ENCODE peak calls at places on chromosomes 16 and 17, in eight cellular contexts. One of them, this sample, is unnamed.

GRCh38 chr17:82388223-82388921 is 16.8 kb downstream of the UTS2R start:
- DNase-seq in stimulated activated CD4-positive, alpha-beta T cell treated with anti-CD3 and anti-CD28 coated beads, Interleukin-1b, Interleukin-23, amount 100 ng/mL, for 48 hours: no peak
- DNase-seq in NCI-H2081: no peak
- DNase-seq in NCI-H1092 treated with DMSO at 0.1 percent for 48 hours: no peak
- DNase-seq in naive thymus-derived CD8-positive, alpha-beta T cell: no peak
- DNase-seq in endothelial cell: no peak
- DNase-seq in nucleus accumbens: no peak
- DNase-seq in ELR: peak
- DNase-seq in this sample: no peak

GRCh38 chr17:6753006-6753445 is 2.8 kb upstream of the XAF1 start:
- DNase-seq in nucleus accumbens: peak
- DNase-seq in naive thymus-derived CD8-positive, alpha-beta T cell: no peak
- DNase-seq in NCI-H2081: no peak
- DNase-seq in NCI-H1092 treated with DMSO at 0.1 percent for 48 hours: no peak
- DNase-seq in ELR: peak
- DNase-seq in stimulated activated CD4-positive, alpha-beta T cell treated with anti-CD3 and anti-CD28 coated beads, Interleukin-1b, Interleukin-23, amount 100 ng/mL, for 48 hours: peak
- DNase-seq in endothelial cell: peak
- DNase-seq in this sample: no peak

GRCh38 chr17:78279360-78279990 is 48.0 kb downstream of the TMEM235 start:
- DNase-seq in NCI-H2081: no peak
- DNase-seq in nucleus accumbens: no peak
- DNase-seq in stimulated activated CD4-positive, alpha-beta T cell treated with anti-CD3 and anti-CD28 coated beads, Interleukin-1b, Interleukin-23, amount 100 ng/mL, for 48 hours: no peak
- DNase-seq in ELR: no peak
- DNase-seq in naive thymus-derived CD8-positive, alpha-beta T cell: no peak
- DNase-seq in endothelial cell: no peak
- DNase-seq in NCI-H1092 treated with DMSO at 0.1 percent for 48 hours: no peak
- DNase-seq in this sample: no peak

GRCh38 chr17:49358638-49359247 is 3.3 kb downstream of the ZNF652 start:
- DNase-seq in nucleus accumbens: no peak
- DNase-seq in stimulated activated CD4-positive, alpha-beta T cell treated with anti-CD3 and anti-CD28 coated beads, Interleukin-1b, Interleukin-23, amount 100 ng/mL, for 48 hours: no peak
- DNase-seq in NCI-H2081: no peak
- DNase-seq in NCI-H1092 treated with DMSO at 0.1 percent for 48 hours: no peak
- DNase-seq in endothelial cell: no peak
- DNase-seq in naive thymus-derived CD8-positive, alpha-beta T cell: peak
- DNase-seq in ELR: no peak
- DNase-seq in this sample: no peak

GRCh38 chr16:64092284-64092683 is 1029.6 kb downstream of the CDH11 start:
- DNase-seq in NCI-H1092 treated with DMSO at 0.1 percent for 48 hours: no peak
- DNase-seq in nucleus accumbens: no peak
- DNase-seq in stimulated activated CD4-positive, alpha-beta T cell treated with anti-CD3 and anti-CD28 coated beads, Interleukin-1b, Interleukin-23, amount 100 ng/mL, for 48 hours: no peak
- DNase-seq in naive thymus-derived CD8-positive, alpha-beta T cell: no peak
- DNase-seq in ELR: peak
- DNase-seq in endothelial cell: no peak
- DNase-seq in NCI-H2081: no peak
- DNase-seq in this sample: no peak

GRCh38 chr17:37608369-37609169 is 649 bp downstream of the SYNRG start:
- DNase-seq in NCI-H2081: peak
- DNase-seq in endothelial cell: peak
- DNase-seq in ELR: peak
- DNase-seq in nucleus accumbens: no peak
- DNase-seq in stimulated activated CD4-positive, alpha-beta T cell treated with anti-CD3 and anti-CD28 coated beads, Interleukin-1b, Interleukin-23, amount 100 ng/mL, for 48 hours: no peak
- DNase-seq in NCI-H1092 treated with DMSO at 0.1 percent for 48 hours: peak
- DNase-seq in naive thymus-derived CD8-positive, alpha-beta T cell: peak
- DNase-seq in this sample: no peak

GRCh38 chr16:86566601-86566965 is at the start of gene FOXC2:
- DNase-seq in nucleus accumbens: no peak
- DNase-seq in ELR: peak
- DNase-seq in endothelial cell: peak
- DNase-seq in naive thymus-derived CD8-positive, alpha-beta T cell: no peak
- DNase-seq in stimulated activated CD4-positive, alpha-beta T cell treated with anti-CD3 and anti-CD28 coated beads, Interleukin-1b, Interleukin-23, amount 100 ng/mL, for 48 hours: peak
- DNase-seq in NCI-H2081: no peak
- DNase-seq in NCI-H1092 treated with DMSO at 0.1 percent for 48 hours: no peak
- DNase-seq in this sample: no peak

GRCh38 chr17:29581583-29582253 is 7.7 kb downstream of the GIT1 start:
- DNase-seq in ELR: no peak
- DNase-seq in endothelial cell: no peak
- DNase-seq in stimulated activated CD4-positive, alpha-beta T cell treated with anti-CD3 and anti-CD28 coated beads, Interleukin-1b, Interleukin-23, amount 100 ng/mL, for 48 hours: no peak
- DNase-seq in nucleus accumbens: peak
- DNase-seq in NCI-H2081: peak
- DNase-seq in NCI-H1092 treated with DMSO at 0.1 percent for 48 hours: no peak
- DNase-seq in naive thymus-derived CD8-positive, alpha-beta T cell: no peak
- DNase-seq in this sample: no peak

GRCh38 chr17:71455219-71455618 is 665.6 kb upstream of the SOX9 start:
- DNase-seq in naive thymus-derived CD8-positive, alpha-beta T cell: no peak
- DNase-seq in NCI-H2081: no peak
- DNase-seq in stimulated activated CD4-positive, alpha-beta T cell treated with anti-CD3 and anti-CD28 coated beads, Interleukin-1b, Interleukin-23, amount 100 ng/mL, for 48 hours: no peak
- DNase-seq in ELR: no peak
- DNase-seq in NCI-H1092 treated with DMSO at 0.1 percent for 48 hours: no peak
- DNase-seq in nucleus accumbens: no peak
- DNase-seq in endothelial cell: no peak
- DNase-seq in this sample: peak

GRCh38 chr16:89365044-89365467 is 125.3 kb downstream of the ANKRD11 start:
- DNase-seq in endothelial cell: no peak
- DNase-seq in nucleus accumbens: no peak
- DNase-seq in NCI-H1092 treated with DMSO at 0.1 percent for 48 hours: no peak
- DNase-seq in ELR: peak
- DNase-seq in naive thymus-derived CD8-positive, alpha-beta T cell: no peak
- DNase-seq in NCI-H2081: no peak
- DNase-seq in stimulated activated CD4-positive, alpha-beta T cell treated with anti-CD3 and anti-CD28 coated beads, Interleukin-1b, Interleukin-23, amount 100 ng/mL, for 48 hours: no peak
- DNase-seq in this sample: no peak

GRCh38 chr17:47654991-47655390 is 5.3 kb downstream of the KPNB1 start:
- DNase-seq in stimulated activated CD4-positive, alpha-beta T cell treated with anti-CD3 and anti-CD28 coated beads, Interleukin-1b, Interleukin-23, amount 100 ng/mL, for 48 hours: no peak
- DNase-seq in endothelial cell: no peak
- DNase-seq in NCI-H2081: no peak
- DNase-seq in NCI-H1092 treated with DMSO at 0.1 percent for 48 hours: no peak
- DNase-seq in nucleus accumbens: no peak
- DNase-seq in naive thymus-derived CD8-positive, alpha-beta T cell: no peak
- DNase-seq in ELR: no peak
- DNase-seq in this sample: no peak

GRCh38 chr17:57541049-57541448 is 204.1 kb downstream of the CCDC182 start:
- DNase-seq in naive thymus-derived CD8-positive, alpha-beta T cell: no peak
- DNase-seq in NCI-H1092 treated with DMSO at 0.1 percent for 48 hours: no peak
- DNase-seq in nucleus accumbens: no peak
- DNase-seq in endothelial cell: no peak
- DNase-seq in ELR: no peak
- DNase-seq in stimulated activated CD4-positive, alpha-beta T cell treated with anti-CD3 and anti-CD28 coated beads, Interleukin-1b, Interleukin-23, amount 100 ng/mL, for 48 hours: no peak
- DNase-seq in NCI-H2081: no peak
- DNase-seq in this sample: no peak

GRCh38 chr16:27322858-27323780 is 9.3 kb downstream of the IL4R start:
- DNase-seq in NCI-H2081: no peak
- DNase-seq in naive thymus-derived CD8-positive, alpha-beta T cell: no peak
- DNase-seq in endothelial cell: no peak
- DNase-seq in stimulated activated CD4-positive, alpha-beta T cell treated with anti-CD3 and anti-CD28 coated beads, Interleukin-1b, Interleukin-23, amount 100 ng/mL, for 48 hours: no peak
- DNase-seq in ELR: no peak
- DNase-seq in nucleus accumbens: no peak
- DNase-seq in NCI-H1092 treated with DMSO at 0.1 percent for 48 hours: no peak
- DNase-seq in this sample: no peak

GRCh38 chr16:24896439-24896838 is 50.7 kb downstream of the SLC5A11 start:
- DNase-seq in nucleus accumbens: no peak
- DNase-seq in naive thymus-derived CD8-positive, alpha-beta T cell: no peak
- DNase-seq in stimulated activated CD4-positive, alpha-beta T cell treated with anti-CD3 and anti-CD28 coated beads, Interleukin-1b, Interleukin-23, amount 100 ng/mL, for 48 hours: no peak
- DNase-seq in ELR: no peak
- DNase-seq in NCI-H1092 treated with DMSO at 0.1 percent for 48 hours: no peak
- DNase-seq in NCI-H2081: no peak
- DNase-seq in endothelial cell: no peak
- DNase-seq in this sample: no peak

GRCh38 chr17:55200904-55201608 is 63.7 kb upstream of the HLF start:
- DNase-seq in ELR: no peak
- DNase-seq in nucleus accumbens: no peak
- DNase-seq in NCI-H1092 treated with DMSO at 0.1 percent for 48 hours: no peak
- DNase-seq in endothelial cell: no peak
- DNase-seq in stimulated activated CD4-positive, alpha-beta T cell treated with anti-CD3 and anti-CD28 coated beads, Interleukin-1b, Interleukin-23, amount 100 ng/mL, for 48 hours: no peak
- DNase-seq in NCI-H2081: no peak
- DNase-seq in naive thymus-derived CD8-positive, alpha-beta T cell: no peak
- DNase-seq in this sample: no peak

GRCh38 chr17:7852262-7852670 is 2.6 kb upstream of the TMEM88 start:
- DNase-seq in ELR: no peak
- DNase-seq in NCI-H2081: no peak
- DNase-seq in NCI-H1092 treated with DMSO at 0.1 percent for 48 hours: no peak
- DNase-seq in nucleus accumbens: no peak
- DNase-seq in endothelial cell: no peak
- DNase-seq in stimulated activated CD4-positive, alpha-beta T cell treated with anti-CD3 and anti-CD28 coated beads, Interleukin-1b, Interleukin-23, amount 100 ng/mL, for 48 hours: no peak
- DNase-seq in naive thymus-derived CD8-positive, alpha-beta T cell: no peak
- DNase-seq in this sample: no peak

GRCh38 chr16:21217121-21217520 is 5.7 kb upstream of the ZP2 start:
- DNase-seq in NCI-H2081: no peak
- DNase-seq in endothelial cell: no peak
- DNase-seq in ELR: no peak
- DNase-seq in nucleus accumbens: no peak
- DNase-seq in NCI-H1092 treated with DMSO at 0.1 percent for 48 hours: no peak
- DNase-seq in stimulated activated CD4-positive, alpha-beta T cell treated with anti-CD3 and anti-CD28 coated beads, Interleukin-1b, Interleukin-23, amount 100 ng/mL, for 48 hours: no peak
- DNase-seq in naive thymus-derived CD8-positive, alpha-beta T cell: no peak
- DNase-seq in this sample: no peak

GRCh38 chr17:52158450-52159042 is at the start of gene CA10:
- DNase-seq in ELR: no peak
- DNase-seq in naive thymus-derived CD8-positive, alpha-beta T cell: no peak
- DNase-seq in endothelial cell: peak
- DNase-seq in NCI-H1092 treated with DMSO at 0.1 percent for 48 hours: peak
- DNase-seq in stimulated activated CD4-positive, alpha-beta T cell treated with anti-CD3 and anti-CD28 coated beads, Interleukin-1b, Interleukin-23, amount 100 ng/mL, for 48 hours: no peak
- DNase-seq in NCI-H2081: peak
- DNase-seq in nucleus accumbens: no peak
- DNase-seq in this sample: no peak

GRCh38 chr17:78664476-78665384 is 87.5 kb upstream of the DNAH17 start:
- DNase-seq in stimulated activated CD4-positive, alpha-beta T cell treated with anti-CD3 and anti-CD28 coated beads, Interleukin-1b, Interleukin-23, amount 100 ng/mL, for 48 hours: no peak
- DNase-seq in ELR: no peak
- DNase-seq in endothelial cell: no peak
- DNase-seq in nucleus accumbens: no peak
- DNase-seq in NCI-H2081: peak
- DNase-seq in NCI-H1092 treated with DMSO at 0.1 percent for 48 hours: no peak
- DNase-seq in naive thymus-derived CD8-positive, alpha-beta T cell: no peak
- DNase-seq in this sample: no peak

GRCh38 chr17:49969794-49970389 is 902 bp downstream of the DLX4 start:
- DNase-seq in ELR: no peak
- DNase-seq in NCI-H1092 treated with DMSO at 0.1 percent for 48 hours: no peak
- DNase-seq in endothelial cell: no peak
- DNase-seq in NCI-H2081: no peak
- DNase-seq in nucleus accumbens: no peak
- DNase-seq in naive thymus-derived CD8-positive, alpha-beta T cell: no peak
- DNase-seq in stimulated activated CD4-positive, alpha-beta T cell treated with anti-CD3 and anti-CD28 coated beads, Interleukin-1b, Interleukin-23, amount 100 ng/mL, for 48 hours: no peak
- DNase-seq in this sample: no peak

GRCh38 chr16:57127836-57128235 is 35.5 kb downstream of the CPNE2 start:
- DNase-seq in nucleus accumbens: no peak
- DNase-seq in ELR: no peak
- DNase-seq in stimulated activated CD4-positive, alpha-beta T cell treated with anti-CD3 and anti-CD28 coated beads, Interleukin-1b, Interleukin-23, amount 100 ng/mL, for 48 hours: no peak
- DNase-seq in NCI-H2081: no peak
- DNase-seq in endothelial cell: no peak
- DNase-seq in NCI-H1092 treated with DMSO at 0.1 percent for 48 hours: no peak
- DNase-seq in naive thymus-derived CD8-positive, alpha-beta T cell: no peak
- DNase-seq in this sample: no peak

GRCh38 chr16:25135239-25135878 is 23.8 kb downstream of the LCMT1 start:
- DNase-seq in NCI-H1092 treated with DMSO at 0.1 percent for 48 hours: peak
- DNase-seq in nucleus accumbens: no peak
- DNase-seq in NCI-H2081: peak
- DNase-seq in ELR: peak
- DNase-seq in stimulated activated CD4-positive, alpha-beta T cell treated with anti-CD3 and anti-CD28 coated beads, Interleukin-1b, Interleukin-23, amount 100 ng/mL, for 48 hours: no peak
- DNase-seq in naive thymus-derived CD8-positive, alpha-beta T cell: no peak
- DNase-seq in endothelial cell: no peak
- DNase-seq in this sample: no peak

GRCh38 chr17:69900829-69901228 is 174.2 kb upstream of the KCNJ16 start:
- DNase-seq in naive thymus-derived CD8-positive, alpha-beta T cell: no peak
- DNase-seq in ELR: no peak
- DNase-seq in stimulated activated CD4-positive, alpha-beta T cell treated with anti-CD3 and anti-CD28 coated beads, Interleukin-1b, Interleukin-23, amount 100 ng/mL, for 48 hours: no peak
- DNase-seq in nucleus accumbens: no peak
- DNase-seq in endothelial cell: no peak
- DNase-seq in NCI-H2081: no peak
- DNase-seq in NCI-H1092 treated with DMSO at 0.1 percent for 48 hours: no peak
- DNase-seq in this sample: no peak

GRCh38 chr16:10562361-10562899 is 18.0 kb downstream of the EMP2 start:
- DNase-seq in NCI-H1092 treated with DMSO at 0.1 percent for 48 hours: no peak
- DNase-seq in stimulated activated CD4-positive, alpha-beta T cell treated with anti-CD3 and anti-CD28 coated beads, Interleukin-1b, Interleukin-23, amount 100 ng/mL, for 48 hours: no peak
- DNase-seq in nucleus accumbens: no peak
- DNase-seq in naive thymus-derived CD8-positive, alpha-beta T cell: no peak
- DNase-seq in ELR: no peak
- DNase-seq in endothelial cell: no peak
- DNase-seq in NCI-H2081: no peak
- DNase-seq in this sample: no peak

GRCh38 chr16:30526137-30526822 is at the start of gene ZNF768:
- DNase-seq in nucleus accumbens: peak
- DNase-seq in endothelial cell: peak
- DNase-seq in ELR: peak
- DNase-seq in stimulated activated CD4-positive, alpha-beta T cell treated with anti-CD3 and anti-CD28 coated beads, Interleukin-1b, Interleukin-23, amount 100 ng/mL, for 48 hours: no peak
- DNase-seq in NCI-H1092 treated with DMSO at 0.1 percent for 48 hours: peak
- DNase-seq in naive thymus-derived CD8-positive, alpha-beta T cell: no peak
- DNase-seq in NCI-H2081: no peak
- DNase-seq in this sample: no peak

GRCh38 chr17:64641499-64641898 is 20.6 kb downstream of the SMURF2 start:
- DNase-seq in endothelial cell: no peak
- DNase-seq in stimulated activated CD4-positive, alpha-beta T cell treated with anti-CD3 and anti-CD28 coated beads, Interleukin-1b, Interleukin-23, amount 100 ng/mL, for 48 hours: no peak
- DNase-seq in ELR: peak
- DNase-seq in nucleus accumbens: no peak
- DNase-seq in NCI-H1092 treated with DMSO at 0.1 percent for 48 hours: no peak
- DNase-seq in NCI-H2081: peak
- DNase-seq in naive thymus-derived CD8-positive, alpha-beta T cell: no peak
- DNase-seq in this sample: no peak

GRCh38 chr16:25108054-25108453 is 3.5 kb upstream of the LCMT1 start:
- DNase-seq in ELR: peak
- DNase-seq in nucleus accumbens: no peak
- DNase-seq in stimulated activated CD4-positive, alpha-beta T cell treated with anti-CD3 and anti-CD28 coated beads, Interleukin-1b, Interleukin-23, amount 100 ng/mL, for 48 hours: peak
- DNase-seq in endothelial cell: no peak
- DNase-seq in naive thymus-derived CD8-positive, alpha-beta T cell: peak
- DNase-seq in NCI-H2081: peak
- DNase-seq in NCI-H1092 treated with DMSO at 0.1 percent for 48 hours: peak
- DNase-seq in this sample: no peak

GRCh38 chr17:80805032-80805751 is 186.4 kb upstream of the CHMP6 start:
- DNase-seq in naive thymus-derived CD8-positive, alpha-beta T cell: no peak
- DNase-seq in ELR: no peak
- DNase-seq in stimulated activated CD4-positive, alpha-beta T cell treated with anti-CD3 and anti-CD28 coated beads, Interleukin-1b, Interleukin-23, amount 100 ng/mL, for 48 hours: no peak
- DNase-seq in nucleus accumbens: peak
- DNase-seq in NCI-H2081: no peak
- DNase-seq in endothelial cell: no peak
- DNase-seq in NCI-H1092 treated with DMSO at 0.1 percent for 48 hours: no peak
- DNase-seq in this sample: no peak

GRCh38 chr17:58330997-58331814 is 2.6 kb upstream of the TSPOAP1 start:
- DNase-seq in NCI-H2081: no peak
- DNase-seq in endothelial cell: no peak
- DNase-seq in NCI-H1092 treated with DMSO at 0.1 percent for 48 hours: no peak
- DNase-seq in nucleus accumbens: no peak
- DNase-seq in stimulated activated CD4-positive, alpha-beta T cell treated with anti-CD3 and anti-CD28 coated beads, Interleukin-1b, Interleukin-23, amount 100 ng/mL, for 48 hours: peak
- DNase-seq in ELR: peak
- DNase-seq in naive thymus-derived CD8-positive, alpha-beta T cell: peak
- DNase-seq in this sample: no peak